ENCODE peak calls at places on chromosomes 6 and 20, in six cellular contexts. D, T, I, L, J and K are unnamed samples.

GRCh38 chr20:32183947-32184635 is 23.5 kb downstream of the PLAGL2 start:
- DNase-seq in L (no peak), D (no peak), J (no peak), T (no peak), I (no peak), K (no peak)

GRCh38 chr20:1505361-1505760 is 14.1 kb upstream of the SIRPB2 start:
- DNase-seq in D (no peak), I (no peak), L (no peak), J (no peak), T (peak; percentile 36), K (no peak)

GRCh38 chr6:168301648-168302398 is 17.8 kb downstream of the DACT2 start:
- DNase-seq in L (no peak), J (no peak), D (no peak), T (no peak), I (no peak), K (no peak)

GRCh38 chr20:51428451-51429143 is 113.9 kb downstream of the NFATC2 start:
- DNase-seq in J (peak; percentile 74), T (peak; percentile 78), L (no peak), D (peak; percentile 28), I (no peak), K (peak; percentile 24)

GRCh38 chr6:8113260-8113659 is 10.9 kb upstream of the EEF1E1 start:
- DNase-seq in I (no peak), J (peak; percentile 8), D (peak; percentile 12), T (peak; percentile 49), L (no peak), K (peak; percentile 11)

GRCh38 chr6:82178084-82178758 is 69.3 kb downstream of the IBTK start:
- DNase-seq in D (peak; percentile 57), T (peak; percentile 77), J (peak; percentile 65), I (no peak), L (no peak), K (no peak)

GRCh38 chr6:85498596-85499258 is 48.8 kb downstream of the NT5E start:
- DNase-seq in D (peak; percentile 70), I (no peak), J (peak; percentile 41), L (no peak), T (peak; percentile 43), K (peak; percentile 55)

GRCh38 chr6:130115036-130115435 is 96.7 kb downstream of the L3MBTL3 start:
- DNase-seq in T (no peak), L (no peak), J (no peak), D (no peak), I (no peak), K (no peak)

GRCh38 chr6:63941747-63942470 is 306.3 kb downstream of the PHF3 start:
- DNase-seq in D (no peak), T (no peak), I (no peak), L (no peak), J (no peak), K (no peak)

GRCh38 chr20:64063389-64064144 is 569 bp downstream of the TCEA2 start:
- DNase-seq in L (no peak), T (no peak), I (no peak), D (no peak), J (no peak), K (peak; percentile 63)
- H3K4me3 ChIP-seq in L (peak overlapping the region; percentile 50), T (peak overlapping the region; percentile 88), I (peak overlapping the region; percentile 72), D (peak overlapping the region; percentile 80), J (peak overlapping the region; percentile 84), K (peak overlapping the region; percentile 95)

DNA sequence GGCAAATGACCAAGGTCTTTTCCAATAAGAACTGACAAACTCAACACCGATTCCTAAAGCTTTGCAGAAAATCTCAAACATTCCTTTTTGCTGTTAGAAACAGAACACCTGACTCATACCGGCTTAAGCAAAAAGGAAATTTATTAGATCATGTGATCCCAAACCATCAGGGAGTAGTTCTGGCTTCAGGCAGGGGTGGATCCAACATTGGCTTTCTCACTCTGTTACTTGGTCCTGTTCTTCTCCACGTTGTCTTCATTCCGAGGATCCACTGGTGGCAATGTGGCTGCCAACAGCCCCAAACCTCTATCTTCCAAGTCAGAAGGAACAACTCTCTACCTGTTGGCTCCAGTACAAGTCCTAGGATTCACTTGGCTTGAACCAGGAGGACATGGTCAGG is 96.0 kb upstream of the PMEPA1 start:
- DNase-seq in I (no peak), D (no peak), T (no peak), L (no peak), J (no peak), K (no peak)
- H3K4me3 ChIP-seq in I (no peak overlapping the region), D (no peak overlapping the region), T (no peak overlapping the region), L (no peak overlapping the region), J (no peak overlapping the region), K (no peak overlapping the region)

DNA sequence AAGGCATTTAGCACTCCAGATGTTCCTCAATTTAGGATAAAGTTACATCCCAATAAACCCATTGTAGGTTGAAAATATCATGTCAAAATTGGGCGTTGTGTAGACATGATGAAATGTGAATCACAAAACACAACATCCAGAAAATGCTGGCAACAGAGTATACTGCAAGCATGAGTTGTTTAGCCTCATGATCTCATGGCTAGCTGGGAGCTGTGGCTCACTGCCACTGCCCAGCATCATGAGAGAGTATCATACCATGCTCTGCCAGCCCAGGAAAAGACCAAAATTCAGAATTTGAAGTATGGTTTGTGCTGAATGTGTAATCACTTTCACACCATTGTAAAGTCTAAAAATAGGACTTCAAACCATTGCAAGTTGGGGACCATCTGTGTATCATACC is 45.3 kb upstream of the SMAP1 start:
- DNase-seq in J (no peak), I (no peak), L (no peak), D (no peak), T (peak; percentile 8), K (no peak)
- H3K4me3 ChIP-seq in J (no peak overlapping the region), I (no peak overlapping the region), L (no peak overlapping the region), D (no peak overlapping the region), T (no peak overlapping the region), K (no peak overlapping the region)

GRCh38 chr6:21478411-21478810 is 115.1 kb upstream of the SOX4 start:
- DNase-seq in J (no peak), L (no peak), T (peak; percentile 12), I (no peak), D (no peak), K (no peak)

GRCh38 chr6:21476054-21476552 is 117.4 kb upstream of the SOX4 start:
- DNase-seq in J (no peak), T (no peak), L (no peak), D (no peak), I (no peak), K (no peak)

GRCh38 chr6:21479140-21479539 is 114.4 kb upstream of the SOX4 start:
- DNase-seq in T (peak; percentile 71), L (no peak), J (peak; percentile 92), I (no peak), D (peak; percentile 45), K (peak; percentile 15)
- H3K4me3 ChIP-seq in T (peak overlapping the region; percentile 45), L (no peak overlapping the region), J (peak overlapping the region; percentile 19), I (no peak overlapping the region), D (no peak overlapping the region), K (no peak overlapping the region)

DNA sequence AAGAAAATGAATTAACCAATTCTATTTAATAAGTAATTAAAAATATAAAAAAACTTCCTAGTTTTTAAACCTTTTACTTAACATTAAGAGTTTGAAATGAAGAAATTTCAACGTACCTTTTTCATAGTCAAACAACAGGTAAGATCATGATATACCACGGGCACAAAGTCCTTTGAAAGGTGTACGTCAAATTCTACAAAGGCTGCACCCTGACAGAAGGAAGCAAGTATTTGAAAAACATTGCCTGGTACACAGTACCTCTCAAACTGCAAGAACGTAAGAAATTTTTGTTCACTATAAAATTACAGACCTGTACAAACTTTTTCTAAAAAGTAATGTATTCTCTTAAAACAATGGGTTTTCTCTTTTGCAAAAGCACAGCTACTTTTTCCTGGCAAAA is 180.2 kb upstream of the SHLD1 start:
- DNase-seq in L (no peak), T (no peak), I (no peak), J (no peak), D (no peak), K (no peak)
- H3K4me3 ChIP-seq in L (peak overlapping the region; percentile 29), T (no peak overlapping the region), I (no peak overlapping the region), J (no peak overlapping the region), D (no peak overlapping the region), K (no peak overlapping the region)